ENCODE peak calls at places on chromosomes 11 and 22, in six cellular contexts. One of them, this sample, is unnamed.

GRCh38 chr11:68142028-68142412 is 20.8 kb upstream of the CHKA start:
- DNase-seq in NCI-H1930: no peak
- DNase-seq in activated naive CD4-positive, alpha-beta T cell treated with anti-CD3 and anti-CD28 coated beads, Interleukin-2, amount 50 U/mL, for 16 hours: peak
- DNase-seq in EL: no peak
- DNase-seq in stimulated activated CD8-positive, alpha-beta memory T cell treated with anti-CD3 and anti-CD28 coated beads, Interleukin-7, amount 100 ng/mL, for 24 hours: peak
- DNase-seq in AG04450: no peak
- DNase-seq in this sample: no peak

GRCh38 chr11:76793391-76793811 is 10.2 kb downstream of the TSKU start:
- DNase-seq in stimulated activated CD8-positive, alpha-beta memory T cell treated with anti-CD3 and anti-CD28 coated beads, Interleukin-7, amount 100 ng/mL, for 24 hours: no peak
- DNase-seq in activated naive CD4-positive, alpha-beta T cell treated with anti-CD3 and anti-CD28 coated beads, Interleukin-2, amount 50 U/mL, for 16 hours: no peak
- DNase-seq in EL: no peak
- DNase-seq in NCI-H1930: no peak
- DNase-seq in AG04450: no peak
- DNase-seq in this sample: no peak

GRCh38 chr11:18383388-18384156 is 10.8 kb upstream of the LDHA start:
- DNase-seq in stimulated activated CD8-positive, alpha-beta memory T cell treated with anti-CD3 and anti-CD28 coated beads, Interleukin-7, amount 100 ng/mL, for 24 hours: peak
- DNase-seq in NCI-H1930: no peak
- DNase-seq in EL: peak
- DNase-seq in activated naive CD4-positive, alpha-beta T cell treated with anti-CD3 and anti-CD28 coated beads, Interleukin-2, amount 50 U/mL, for 16 hours: peak
- DNase-seq in AG04450: peak
- DNase-seq in this sample: peak

GRCh38 chr22:38652858-38653257 is 3.3 kb downstream of the FAM227A start:
- DNase-seq in EL: no peak
- DNase-seq in stimulated activated CD8-positive, alpha-beta memory T cell treated with anti-CD3 and anti-CD28 coated beads, Interleukin-7, amount 100 ng/mL, for 24 hours: no peak
- DNase-seq in AG04450: no peak
- DNase-seq in NCI-H1930: no peak
- DNase-seq in activated naive CD4-positive, alpha-beta T cell treated with anti-CD3 and anti-CD28 coated beads, Interleukin-2, amount 50 U/mL, for 16 hours: no peak
- DNase-seq in this sample: no peak

GRCh38 chr11:57387284-57388030 is 3.0 kb downstream of the PRG2 start:
- DNase-seq in activated naive CD4-positive, alpha-beta T cell treated with anti-CD3 and anti-CD28 coated beads, Interleukin-2, amount 50 U/mL, for 16 hours: no peak
- DNase-seq in EL: no peak
- DNase-seq in stimulated activated CD8-positive, alpha-beta memory T cell treated with anti-CD3 and anti-CD28 coated beads, Interleukin-7, amount 100 ng/mL, for 24 hours: no peak
- DNase-seq in AG04450: no peak
- DNase-seq in NCI-H1930: no peak
- DNase-seq in this sample: no peak

GRCh38 chr11:16815047-16815767 is 76.8 kb downstream of the C11orf58 start:
- DNase-seq in activated naive CD4-positive, alpha-beta T cell treated with anti-CD3 and anti-CD28 coated beads, Interleukin-2, amount 50 U/mL, for 16 hours: no peak
- DNase-seq in AG04450: no peak
- DNase-seq in EL: no peak
- DNase-seq in NCI-H1930: no peak
- DNase-seq in stimulated activated CD8-positive, alpha-beta memory T cell treated with anti-CD3 and anti-CD28 coated beads, Interleukin-7, amount 100 ng/mL, for 24 hours: no peak
- DNase-seq in this sample: peak

GRCh38 chr11:99781074-99781473 is 760.3 kb downstream of the CNTN5 start:
- DNase-seq in EL: no peak
- DNase-seq in NCI-H1930: no peak
- DNase-seq in activated naive CD4-positive, alpha-beta T cell treated with anti-CD3 and anti-CD28 coated beads, Interleukin-2, amount 50 U/mL, for 16 hours: no peak
- DNase-seq in AG04450: no peak
- DNase-seq in stimulated activated CD8-positive, alpha-beta memory T cell treated with anti-CD3 and anti-CD28 coated beads, Interleukin-7, amount 100 ng/mL, for 24 hours: no peak
- DNase-seq in this sample: peak

GRCh38 chr11:118287006-118287405 is 17.5 kb upstream of the CD3E start:
- DNase-seq in NCI-H1930: no peak
- DNase-seq in stimulated activated CD8-positive, alpha-beta memory T cell treated with anti-CD3 and anti-CD28 coated beads, Interleukin-7, amount 100 ng/mL, for 24 hours: no peak
- DNase-seq in AG04450: no peak
- DNase-seq in EL: peak
- DNase-seq in activated naive CD4-positive, alpha-beta T cell treated with anti-CD3 and anti-CD28 coated beads, Interleukin-2, amount 50 U/mL, for 16 hours: no peak
- DNase-seq in this sample: no peak

GRCh38 chr22:20127318-20127868 is 4.2 kb upstream of the ZDHHC8 start:
- DNase-seq in activated naive CD4-positive, alpha-beta T cell treated with anti-CD3 and anti-CD28 coated beads, Interleukin-2, amount 50 U/mL, for 16 hours: no peak
- DNase-seq in AG04450: no peak
- DNase-seq in NCI-H1930: no peak
- DNase-seq in EL: no peak
- DNase-seq in stimulated activated CD8-positive, alpha-beta memory T cell treated with anti-CD3 and anti-CD28 coated beads, Interleukin-7, amount 100 ng/mL, for 24 hours: no peak
- DNase-seq in this sample: no peak

GRCh38 chr11:2207212-2207611 is 35.6 kb upstream of the TH start:
- DNase-seq in NCI-H1930: no peak
- DNase-seq in stimulated activated CD8-positive, alpha-beta memory T cell treated with anti-CD3 and anti-CD28 coated beads, Interleukin-7, amount 100 ng/mL, for 24 hours: no peak
- DNase-seq in EL: no peak
- DNase-seq in AG04450: no peak
- DNase-seq in activated naive CD4-positive, alpha-beta T cell treated with anti-CD3 and anti-CD28 coated beads, Interleukin-2, amount 50 U/mL, for 16 hours: no peak
- DNase-seq in this sample: no peak

GRCh38 chr11:3000032-3000961 is 8.2 kb upstream of the NAP1L4 start:
- DNase-seq in activated naive CD4-positive, alpha-beta T cell treated with anti-CD3 and anti-CD28 coated beads, Interleukin-2, amount 50 U/mL, for 16 hours: no peak
- DNase-seq in AG04450: peak
- DNase-seq in NCI-H1930: no peak
- DNase-seq in EL: peak
- DNase-seq in stimulated activated CD8-positive, alpha-beta memory T cell treated with anti-CD3 and anti-CD28 coated beads, Interleukin-7, amount 100 ng/mL, for 24 hours: no peak
- DNase-seq in this sample: peak

GRCh38 chr11:335779-336665 is 15.4 kb upstream of the IFITM3 start:
- DNase-seq in activated naive CD4-positive, alpha-beta T cell treated with anti-CD3 and anti-CD28 coated beads, Interleukin-2, amount 50 U/mL, for 16 hours: no peak
- DNase-seq in NCI-H1930: no peak
- DNase-seq in EL: no peak
- DNase-seq in AG04450: no peak
- DNase-seq in stimulated activated CD8-positive, alpha-beta memory T cell treated with anti-CD3 and anti-CD28 coated beads, Interleukin-7, amount 100 ng/mL, for 24 hours: no peak
- DNase-seq in this sample: no peak

GRCh38 chr11:9922806-9923205 is 258.9 kb downstream of the SWAP70 start:
- DNase-seq in NCI-H1930: no peak
- DNase-seq in activated naive CD4-positive, alpha-beta T cell treated with anti-CD3 and anti-CD28 coated beads, Interleukin-2, amount 50 U/mL, for 16 hours: no peak
- DNase-seq in AG04450: no peak
- DNase-seq in EL: peak
- DNase-seq in stimulated activated CD8-positive, alpha-beta memory T cell treated with anti-CD3 and anti-CD28 coated beads, Interleukin-7, amount 100 ng/mL, for 24 hours: no peak
- DNase-seq in this sample: no peak

GRCh38 chr22:39356464-39356863 is 6.7 kb downstream of the SYNGR1 start:
- DNase-seq in activated naive CD4-positive, alpha-beta T cell treated with anti-CD3 and anti-CD28 coated beads, Interleukin-2, amount 50 U/mL, for 16 hours: no peak
- DNase-seq in NCI-H1930: no peak
- DNase-seq in stimulated activated CD8-positive, alpha-beta memory T cell treated with anti-CD3 and anti-CD28 coated beads, Interleukin-7, amount 100 ng/mL, for 24 hours: no peak
- DNase-seq in AG04450: no peak
- DNase-seq in EL: no peak
- DNase-seq in this sample: no peak

GRCh38 chr22:40178417-40179409 is 988 bp downstream of the TNRC6B start:
- DNase-seq in EL: peak
- DNase-seq in activated naive CD4-positive, alpha-beta T cell treated with anti-CD3 and anti-CD28 coated beads, Interleukin-2, amount 50 U/mL, for 16 hours: peak
- DNase-seq in AG04450: no peak
- DNase-seq in NCI-H1930: peak
- DNase-seq in stimulated activated CD8-positive, alpha-beta memory T cell treated with anti-CD3 and anti-CD28 coated beads, Interleukin-7, amount 100 ng/mL, for 24 hours: no peak
- DNase-seq in this sample: peak

GRCh38 chr11:69274531-69275016 is 19.4 kb upstream of the MYEOV start:
- DNase-seq in NCI-H1930: no peak
- DNase-seq in stimulated activated CD8-positive, alpha-beta memory T cell treated with anti-CD3 and anti-CD28 coated beads, Interleukin-7, amount 100 ng/mL, for 24 hours: no peak
- DNase-seq in AG04450: no peak
- DNase-seq in activated naive CD4-positive, alpha-beta T cell treated with anti-CD3 and anti-CD28 coated beads, Interleukin-2, amount 50 U/mL, for 16 hours: no peak
- DNase-seq in EL: no peak
- DNase-seq in this sample: no peak

GRCh38 chr11:44548032-44548695 is 17.3 kb upstream of the CD82 start:
- DNase-seq in activated naive CD4-positive, alpha-beta T cell treated with anti-CD3 and anti-CD28 coated beads, Interleukin-2, amount 50 U/mL, for 16 hours: no peak
- DNase-seq in EL: no peak
- DNase-seq in NCI-H1930: no peak
- DNase-seq in AG04450: no peak
- DNase-seq in stimulated activated CD8-positive, alpha-beta memory T cell treated with anti-CD3 and anti-CD28 coated beads, Interleukin-7, amount 100 ng/mL, for 24 hours: no peak
- DNase-seq in this sample: no peak

GRCh38 chr22:42644422-42645340 is 4.3 kb upstream of the ATP5MGL start:
- DNase-seq in AG04450: no peak
- DNase-seq in stimulated activated CD8-positive, alpha-beta memory T cell treated with anti-CD3 and anti-CD28 coated beads, Interleukin-7, amount 100 ng/mL, for 24 hours: no peak
- DNase-seq in NCI-H1930: no peak
- DNase-seq in EL: peak
- DNase-seq in activated naive CD4-positive, alpha-beta T cell treated with anti-CD3 and anti-CD28 coated beads, Interleukin-2, amount 50 U/mL, for 16 hours: no peak
- DNase-seq in this sample: no peak

GRCh38 chr11:46378811-46379482 is 2.5 kb upstream of the MDK start:
- DNase-seq in AG04450: no peak
- DNase-seq in EL: no peak
- DNase-seq in stimulated activated CD8-positive, alpha-beta memory T cell treated with anti-CD3 and anti-CD28 coated beads, Interleukin-7, amount 100 ng/mL, for 24 hours: no peak
- DNase-seq in activated naive CD4-positive, alpha-beta T cell treated with anti-CD3 and anti-CD28 coated beads, Interleukin-2, amount 50 U/mL, for 16 hours: no peak
- DNase-seq in NCI-H1930: no peak
- DNase-seq in this sample: no peak

GRCh38 chr22:19290400-19291217 is 910 bp downstream of the CLTCL1 start:
- DNase-seq in AG04450: no peak
- DNase-seq in NCI-H1930: no peak
- DNase-seq in EL: peak
- DNase-seq in activated naive CD4-positive, alpha-beta T cell treated with anti-CD3 and anti-CD28 coated beads, Interleukin-2, amount 50 U/mL, for 16 hours: no peak
- DNase-seq in stimulated activated CD8-positive, alpha-beta memory T cell treated with anti-CD3 and anti-CD28 coated beads, Interleukin-7, amount 100 ng/mL, for 24 hours: no peak
- DNase-seq in this sample: peak

GRCh38 chr11:64150481-64151239 is 15.3 kb downstream of the MACROD1 start:
- DNase-seq in EL: no peak
- DNase-seq in stimulated activated CD8-positive, alpha-beta memory T cell treated with anti-CD3 and anti-CD28 coated beads, Interleukin-7, amount 100 ng/mL, for 24 hours: no peak
- DNase-seq in activated naive CD4-positive, alpha-beta T cell treated with anti-CD3 and anti-CD28 coated beads, Interleukin-2, amount 50 U/mL, for 16 hours: no peak
- DNase-seq in NCI-H1930: no peak
- DNase-seq in AG04450: no peak
- DNase-seq in this sample: no peak

GRCh38 chr11:12287374-12288211 is 89.8 kb upstream of the PARVA start:
- DNase-seq in stimulated activated CD8-positive, alpha-beta memory T cell treated with anti-CD3 and anti-CD28 coated beads, Interleukin-7, amount 100 ng/mL, for 24 hours: no peak
- DNase-seq in EL: peak
- DNase-seq in activated naive CD4-positive, alpha-beta T cell treated with anti-CD3 and anti-CD28 coated beads, Interleukin-2, amount 50 U/mL, for 16 hours: no peak
- DNase-seq in AG04450: peak
- DNase-seq in NCI-H1930: no peak
- DNase-seq in this sample: peak

GRCh38 chr11:61917357-61918109 is at the start of gene RAB3IL1:
- DNase-seq in stimulated activated CD8-positive, alpha-beta memory T cell treated with anti-CD3 and anti-CD28 coated beads, Interleukin-7, amount 100 ng/mL, for 24 hours: no peak
- DNase-seq in AG04450: no peak
- DNase-seq in NCI-H1930: no peak
- DNase-seq in EL: peak
- DNase-seq in activated naive CD4-positive, alpha-beta T cell treated with anti-CD3 and anti-CD28 coated beads, Interleukin-2, amount 50 U/mL, for 16 hours: no peak
- DNase-seq in this sample: peak

GRCh38 chr11:10351435-10351767 is 46.5 kb downstream of the ADM start:
- DNase-seq in AG04450: no peak
- DNase-seq in activated naive CD4-positive, alpha-beta T cell treated with anti-CD3 and anti-CD28 coated beads, Interleukin-2, amount 50 U/mL, for 16 hours: no peak
- DNase-seq in NCI-H1930: no peak
- DNase-seq in stimulated activated CD8-positive, alpha-beta memory T cell treated with anti-CD3 and anti-CD28 coated beads, Interleukin-7, amount 100 ng/mL, for 24 hours: no peak
- DNase-seq in EL: no peak
- DNase-seq in this sample: no peak

GRCh38 chr11:100072131-100072530 is 615.0 kb upstream of the ARHGAP42 start:
- DNase-seq in activated naive CD4-positive, alpha-beta T cell treated with anti-CD3 and anti-CD28 coated beads, Interleukin-2, amount 50 U/mL, for 16 hours: no peak
- DNase-seq in EL: no peak
- DNase-seq in AG04450: no peak
- DNase-seq in stimulated activated CD8-positive, alpha-beta memory T cell treated with anti-CD3 and anti-CD28 coated beads, Interleukin-7, amount 100 ng/mL, for 24 hours: no peak
- DNase-seq in NCI-H1930: no peak
- DNase-seq in this sample: no peak

GRCh38 chr11:121059605-121060004 is 35.7 kb downstream of the TBCEL start:
- DNase-seq in AG04450: no peak
- DNase-seq in EL: no peak
- DNase-seq in activated naive CD4-positive, alpha-beta T cell treated with anti-CD3 and anti-CD28 coated beads, Interleukin-2, amount 50 U/mL, for 16 hours: no peak
- DNase-seq in stimulated activated CD8-positive, alpha-beta memory T cell treated with anti-CD3 and anti-CD28 coated beads, Interleukin-7, amount 100 ng/mL, for 24 hours: no peak
- DNase-seq in NCI-H1930: no peak
- DNase-seq in this sample: no peak

GRCh38 chr11:36774603-36775002 is 176.6 kb upstream of the RAG2 start:
- DNase-seq in NCI-H1930: no peak
- DNase-seq in activated naive CD4-positive, alpha-beta T cell treated with anti-CD3 and anti-CD28 coated beads, Interleukin-2, amount 50 U/mL, for 16 hours: no peak
- DNase-seq in stimulated activated CD8-positive, alpha-beta memory T cell treated with anti-CD3 and anti-CD28 coated beads, Interleukin-7, amount 100 ng/mL, for 24 hours: no peak
- DNase-seq in AG04450: no peak
- DNase-seq in EL: peak
- DNase-seq in this sample: peak

GRCh38 chr22:10781571-10782403 is 4746.2 kb upstream of the OR11H1 start:
- DNase-seq in NCI-H1930: no peak
- DNase-seq in activated naive CD4-positive, alpha-beta T cell treated with anti-CD3 and anti-CD28 coated beads, Interleukin-2, amount 50 U/mL, for 16 hours: no peak
- DNase-seq in EL: no peak
- DNase-seq in stimulated activated CD8-positive, alpha-beta memory T cell treated with anti-CD3 and anti-CD28 coated beads, Interleukin-7, amount 100 ng/mL, for 24 hours: no peak
- DNase-seq in AG04450: no peak
- DNase-seq in this sample: no peak

GRCh38 chr22:37180531-37181231 is 7.4 kb downstream of the C1QTNF6 start:
- DNase-seq in AG04450: no peak
- DNase-seq in stimulated activated CD8-positive, alpha-beta memory T cell treated with anti-CD3 and anti-CD28 coated beads, Interleukin-7, amount 100 ng/mL, for 24 hours: no peak
- DNase-seq in NCI-H1930: no peak
- DNase-seq in EL: no peak
- DNase-seq in activated naive CD4-positive, alpha-beta T cell treated with anti-CD3 and anti-CD28 coated beads, Interleukin-2, amount 50 U/mL, for 16 hours: no peak
- DNase-seq in this sample: no peak

GRCh38 chr11:123209591-123209990 is 14.5 kb upstream of the CLMP start:
- DNase-seq in activated naive CD4-positive, alpha-beta T cell treated with anti-CD3 and anti-CD28 coated beads, Interleukin-2, amount 50 U/mL, for 16 hours: no peak
- DNase-seq in EL: no peak
- DNase-seq in AG04450: no peak
- DNase-seq in stimulated activated CD8-positive, alpha-beta memory T cell treated with anti-CD3 and anti-CD28 coated beads, Interleukin-7, amount 100 ng/mL, for 24 hours: no peak
- DNase-seq in NCI-H1930: no peak
- DNase-seq in this sample: no peak

GRCh38 chr11:34706709-34707461 is 86.0 kb downstream of the EHF start:
- DNase-seq in stimulated activated CD8-positive, alpha-beta memory T cell treated with anti-CD3 and anti-CD28 coated beads, Interleukin-7, amount 100 ng/mL, for 24 hours: no peak
- DNase-seq in activated naive CD4-positive, alpha-beta T cell treated with anti-CD3 and anti-CD28 coated beads, Interleukin-2, amount 50 U/mL, for 16 hours: no peak
- DNase-seq in EL: no peak
- DNase-seq in NCI-H1930: no peak
- DNase-seq in AG04450: no peak
- DNase-seq in this sample: no peak

GRCh38 chr11:92941676-92942571 is 27.5 kb upstream of the MTNR1B start:
- DNase-seq in NCI-H1930: no peak
- DNase-seq in AG04450: no peak
- DNase-seq in EL: peak
- DNase-seq in stimulated activated CD8-positive, alpha-beta memory T cell treated with anti-CD3 and anti-CD28 coated beads, Interleukin-7, amount 100 ng/mL, for 24 hours: no peak
- DNase-seq in activated naive CD4-positive, alpha-beta T cell treated with anti-CD3 and anti-CD28 coated beads, Interleukin-2, amount 50 U/mL, for 16 hours: no peak
- DNase-seq in this sample: peak

This sample was measured in adipocyte.